ENCODE peak calls at places on chromosome 16, in nine cellular contexts. P, L, Q, F, Y, I, G, M and U are unnamed samples.

GRCh38 chr16:27759301-27759871 is 209.4 kb downstream of the KATNIP start:
- DNase-seq in P (no peak), L (peak; percentile 81), Q (no peak), F (no peak), Y (no peak), I (no peak), G (no peak), M (no peak), U (no peak)

GRCh38 chr16:50304467-50305440 is 38.4 kb downstream of the ADCY7 start:
- DNase-seq in P (no peak), L (no peak), Q (no peak), F (no peak), Y (no peak), I (no peak), G (no peak), M (no peak), U (no peak)

GRCh38 chr16:55292491-55292890 is 31.5 kb upstream of the IRX6 start:
- DNase-seq in P (no peak), L (no peak), Q (no peak), F (no peak), Y (no peak), I (no peak), G (no peak), M (no peak), U (no peak)

GRCh38 chr16:12527077-12527476 is 276.6 kb downstream of the CPPED1 start:
- DNase-seq in P (no peak), L (no peak), Q (no peak), F (no peak), Y (no peak), I (no peak), G (no peak), M (no peak), U (no peak)

GRCh38 chr16:85986931-85987749 is 88.2 kb downstream of the IRF8 start:
- DNase-seq in P (no peak), L (no peak), Q (peak; percentile 26), F (peak; percentile 53), Y (no peak), I (peak; percentile 62), G (no peak), M (peak; percentile 56), U (no peak)

GRCh38 chr16:68272501-68273209 is 8.3 kb downstream of the SLC7A6 start:
- DNase-seq in P (no peak), L (no peak), Q (no peak), F (peak; percentile 92), Y (no peak), I (peak; percentile 21), G (no peak), M (no peak), U (no peak)

GRCh38 chr16:29192329-29193247 is 207.7 kb downstream of the LAT start:
- DNase-seq in P (no peak), L (no peak), Q (no peak), F (no peak), Y (no peak), I (no peak), G (no peak), M (no peak), U (no peak)

GRCh38 chr16:23615805-23616204 is 19.7 kb upstream of the NDUFAB1 start:
- DNase-seq in P (no peak), L (no peak), Q (no peak), F (no peak), Y (no peak), I (no peak), G (no peak), M (no peak), U (no peak)

GRCh38 chr16:13780406-13780805 is 139.5 kb upstream of the ERCC4 start:
- DNase-seq in P (no peak), L (no peak), Q (no peak), F (no peak), Y (no peak), I (no peak), G (no peak), M (no peak), U (no peak)

GRCh38 chr16:79316004-79316458 is 284.5 kb downstream of the MAF start:
- DNase-seq in P (no peak), L (no peak), Q (no peak), F (peak; percentile 18), Y (no peak), I (peak; percentile 58), G (no peak), M (no peak), U (no peak)

GRCh38 chr16:84919751-84920150 is 91.6 kb downstream of the ZDHHC7 start:
- DNase-seq in P (no peak), L (no peak), Q (no peak), F (no peak), Y (no peak), I (no peak), G (no peak), M (peak; percentile 20), U (no peak)

GRCh38 chr16:21179126-21179982 is 20.9 kb downstream of the LDAF1 start:
- DNase-seq in P (no peak), L (no peak), Q (no peak), F (no peak), Y (no peak), I (no peak), G (no peak), M (no peak), U (no peak)

GRCh38 chr16:1771072-1771863 is at the start of gene NME3:
- DNase-seq in P (peak; percentile 79), L (peak; percentile 62), Q (peak; percentile 59), F (peak; percentile 84), Y (no peak), I (peak; percentile 82), G (peak; percentile 21), M (peak; percentile 80), U (peak; percentile 49)

GRCh38 chr16:52526429-52526828 is 20.5 kb downstream of the TOX3 start:
- DNase-seq in P (no peak), L (no peak), Q (no peak), F (no peak), Y (no peak), I (no peak), G (no peak), M (no peak), U (no peak)

GRCh38 chr16:430904-431303 is 5.5 kb downstream of the RAB11FIP3 start:
- DNase-seq in P (no peak), L (no peak), Q (no peak), F (no peak), Y (no peak), I (no peak), G (no peak), M (no peak), U (no peak)

GRCh38 chr16:30357715-30358576 is 2.8 kb upstream of the CD2BP2 start:
- DNase-seq in P (no peak), L (no peak), Q (no peak), F (no peak), Y (no peak), I (no peak), G (no peak), M (no peak), U (no peak)

GRCh38 chr16:11914759-11915643 is 755 bp downstream of the GSPT1 start:
- DNase-seq in P (peak; percentile 19), L (peak; percentile 52), Q (peak; percentile 10), F (peak; percentile 65), Y (no peak), I (peak; percentile 38), G (peak; percentile 39), M (peak; percentile 57), U (no peak)

GRCh38 chr16:20089246-20089965 is 15.7 kb upstream of the GPR139 start:
- DNase-seq in P (no peak), L (no peak), Q (no peak), F (no peak), Y (no peak), I (no peak), G (no peak), M (no peak), U (no peak)

GRCh38 chr16:1308977-1309885 is at the start of gene UBE2I:
- DNase-seq in P (peak; percentile 98), L (peak; percentile 93), Q (peak; percentile 90), F (peak; percentile 99), Y (peak; percentile 96), I (peak; percentile 96), G (peak; percentile 98), M (peak; percentile 96), U (peak; percentile 97)

GRCh38 chr16:10045947-10046346 is 136.3 kb downstream of the GRIN2A start:
- DNase-seq in P (no peak), L (no peak), Q (no peak), F (no peak), Y (no peak), I (no peak), G (no peak), M (no peak), U (no peak)

GRCh38 chr16:83137326-83137770 is 510.6 kb downstream of the CDH13 start:
- DNase-seq in P (no peak), L (peak; percentile 56), Q (no peak), F (peak; percentile 57), Y (no peak), I (no peak), G (no peak), M (no peak), U (no peak)

GRCh38 chr16:88306860-88307545 is 75.8 kb upstream of the ZNF469 start:
- DNase-seq in P (no peak), L (peak; percentile 95), Q (no peak), F (no peak), Y (no peak), I (no peak), G (no peak), M (no peak), U (no peak)

GRCh38 chr16:30136971-30137601 is 14.1 kb upstream of the MAPK3 start:
- DNase-seq in P (no peak), L (no peak), Q (no peak), F (no peak), Y (no peak), I (no peak), G (no peak), M (no peak), U (no peak)

GRCh38 chr16:58409316-58409973 is 17.2 kb downstream of the GINS3 start:
- DNase-seq in P (peak; percentile 23), L (no peak), Q (no peak), F (peak; percentile 79), Y (no peak), I (no peak), G (no peak), M (no peak), U (peak; percentile 19)

GRCh38 chr16:66801320-66802105 is at the start of gene TERB1:
- DNase-seq in P (no peak), L (no peak), Q (no peak), F (no peak), Y (no peak), I (no peak), G (no peak), M (no peak), U (no peak)

GRCh38 chr16:50699345-50700159 is 6.1 kb downstream of the NOD2 start:
- DNase-seq in P (no peak), L (peak; percentile 3), Q (no peak), F (no peak), Y (no peak), I (peak; percentile 64), G (no peak), M (no peak), U (no peak)

GRCh38 chr16:78289844-78290277 is 190.4 kb downstream of the WWOX start:
- DNase-seq in P (no peak), L (no peak), Q (no peak), F (no peak), Y (no peak), I (no peak), G (no peak), M (no peak), U (no peak)

GRCh38 chr16:85573696-85574641 is 39.2 kb upstream of the GSE1 start:
- DNase-seq in P (no peak), L (no peak), Q (no peak), F (no peak), Y (no peak), I (no peak), G (peak; percentile 30), M (peak; percentile 38), U (no peak)

GRCh38 chr16:26118575-26118974 is 426.8 kb downstream of the HS3ST4 start:
- DNase-seq in P (no peak), L (no peak), Q (no peak), F (no peak), Y (no peak), I (no peak), G (no peak), M (no peak), U (no peak)

GRCh38 chr16:10266809-10267208 is 84.6 kb upstream of the GRIN2A start:
- DNase-seq in P (no peak), L (no peak), Q (no peak), F (no peak), Y (no peak), I (peak; percentile 5), G (no peak), M (no peak), U (no peak)

GRCh38 chr16:86110726-86111125 is 211.8 kb downstream of the IRF8 start:
- DNase-seq in P (no peak), L (no peak), Q (no peak), F (no peak), Y (no peak), I (no peak), G (no peak), M (no peak), U (no peak)